ENCODE peak calls at places on chromosomes 1 and 21, in eight cellular contexts. Y is heart left ventricle, T is PC-9, Q is GM23338, U is AG04450, D is fibroblast of lung, I is ovary, V is lower leg skin. H is an unnamed sample.

GRCh38 chr1:94801919-94802546 is 18.1 kb upstream of the SLC44A3 start:
- DNase-seq in V (peak), Q (peak), U (peak), D (peak), Y (no peak), T (peak), I (peak), H (peak)

GRCh38 chr1:8545078-8545477 is 227.2 kb downstream of the SLC45A1 start:
- DNase-seq in Q (no peak), V (no peak), I (no peak), D (no peak), U (no peak), T (no peak), Y (no peak), H (no peak)

GRCh38 chr1:180241716-180242544 is 11.9 kb downstream of the LHX4 start:
- DNase-seq in T (no peak), D (no peak), U (no peak), Y (no peak), Q (no peak), I (no peak), V (no peak), H (no peak)

GRCh38 chr1:172172267-172172880 is 248.1 kb upstream of the C1orf105 start:
- DNase-seq in V (no peak), Q (no peak), T (no peak), Y (no peak), I (no peak), U (no peak), D (peak), H (no peak)

GRCh38 chr1:211478376-211478775 is 13.6 kb downstream of the RD3 start:
- DNase-seq in D (no peak), Y (no peak), Q (no peak), U (no peak), T (no peak), I (no peak), V (no peak), H (no peak)

GRCh38 chr1:244219149-244219548 is 168.1 kb downstream of the ZBTB18 start:
- DNase-seq in Y (no peak), D (no peak), Q (no peak), T (no peak), U (no peak), I (no peak), V (no peak), H (no peak)

GRCh38 chr1:182368369-182368768 is 23.2 kb downstream of the GLUL start:
- DNase-seq in U (no peak), I (no peak), Y (no peak), D (no peak), Q (no peak), T (no peak), V (no peak), H (no peak)

GRCh38 chr1:219568728-219569127 is 44.2 kb downstream of the ZC3H11B start:
- DNase-seq in U (no peak), D (peak), Q (no peak), Y (no peak), I (no peak), T (no peak), V (no peak), H (no peak)

GRCh38 chr1:79554620-79555160 is 548.2 kb upstream of the ADGRL4 start:
- DNase-seq in I (no peak), T (no peak), Y (no peak), Q (no peak), U (no peak), D (peak), V (no peak), H (no peak)

GRCh38 chr21:36694593-36695282 is 4.2 kb upstream of the SIM2 start:
- DNase-seq in Q (no peak), I (no peak), U (no peak), V (no peak), D (no peak), T (no peak), Y (no peak), H (no peak)

GRCh38 chr1:31861346-31861745 is 45.5 kb upstream of the SPOCD1 start:
- DNase-seq in V (no peak), D (no peak), U (no peak), Y (no peak), I (no peak), T (no peak), Q (no peak), H (no peak)

GRCh38 chr1:202967684-202968281 is 726 bp upstream of the CYB5R1 start:
- DNase-seq in D (no peak), T (no peak), I (no peak), Y (no peak), V (no peak), U (no peak), Q (peak), H (no peak)

GRCh38 chr1:101022294-101022693 is 3.3 kb downstream of the DPH5 start:
- DNase-seq in Y (no peak), T (no peak), V (no peak), Q (peak), D (peak), I (no peak), U (peak), H (no peak)

GRCh38 chr1:221310180-221310579 is 430.9 kb downstream of the HLX start:
- DNase-seq in V (no peak), Y (no peak), U (no peak), D (no peak), Q (no peak), I (no peak), T (no peak), H (no peak)

GRCh38 chr1:29585656-29586055 is 349.3 kb downstream of the PTPRU start:
- DNase-seq in Q (no peak), I (no peak), T (no peak), V (no peak), D (no peak), Y (no peak), U (no peak), H (no peak)

GRCh38 chr1:216847385-216848036 is 124.3 kb upstream of the ESRRG start:
- DNase-seq in U (peak), V (no peak), D (peak), T (no peak), Y (no peak), I (no peak), Q (no peak), H (no peak)

GRCh38 chr1:226814751-226815496 is 55.5 kb upstream of the PSEN2 start:
- DNase-seq in U (peak), I (peak), Y (no peak), T (peak), D (peak), Q (no peak), V (peak), H (peak)

GRCh38 chr1:113694910-113695309 is 64.4 kb downstream of the PHTF1 start:
- DNase-seq in V (no peak), T (no peak), U (no peak), Y (no peak), I (no peak), D (no peak), Q (no peak), H (no peak)

GRCh38 chr1:62076286-62076685 is 118.4 kb upstream of the L1TD1 start:
- DNase-seq in T (peak), I (no peak), Y (no peak), V (no peak), Q (no peak), U (peak), D (peak), H (peak)

GRCh38 chr21:38322551-38322950 is 65.8 kb downstream of the KCNJ15 start:
- DNase-seq in I (no peak), D (peak), U (no peak), T (no peak), V (no peak), Q (no peak), Y (no peak), H (no peak)

GRCh38 chr1:218711021-218711420 is 365.9 kb downstream of the TGFB2 start:
- DNase-seq in D (peak), T (no peak), I (no peak), V (no peak), Q (no peak), U (no peak), Y (no peak), H (no peak)

GRCh38 chr1:44808063-44808937 is at the start of gene BTBD19:
- DNase-seq in V (peak), T (no peak), U (peak), I (peak), D (peak), Q (peak), Y (peak), H (no peak)

GRCh38 chr1:194538453-194538852 is 1352.0 kb upstream of the B3GALT2 start:
- DNase-seq in Y (no peak), U (no peak), D (no peak), T (no peak), I (no peak), Q (peak), V (no peak), H (no peak)

DNA sequence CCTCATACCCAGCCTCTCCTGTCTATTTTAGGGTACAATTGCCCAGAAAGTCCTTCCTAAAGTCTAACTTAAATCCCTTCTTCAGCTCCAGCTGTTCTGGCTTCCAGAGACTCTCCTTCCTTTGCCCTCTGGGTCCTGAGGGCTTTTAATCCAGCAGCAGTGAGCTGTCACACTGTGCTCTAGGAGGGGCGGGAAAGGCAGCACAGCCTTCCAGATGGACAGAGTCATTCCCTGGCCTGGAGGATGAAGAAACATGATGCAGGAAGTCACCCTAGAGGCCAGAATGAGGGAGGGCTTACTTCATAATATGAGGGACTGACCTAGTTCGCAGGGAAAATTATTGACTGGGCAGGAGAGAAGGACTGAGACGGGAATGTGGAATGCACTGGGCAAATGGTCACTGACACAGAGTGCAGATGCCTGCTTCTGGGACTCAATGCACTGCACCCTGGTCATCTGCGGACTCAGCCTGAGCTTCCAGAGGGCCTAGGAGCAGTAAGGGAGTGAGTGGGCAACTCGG is 1.3 kb downstream of the SH2D2A start:
- DNase-seq in I (no peak), T (peak), U (peak), Q (no peak), D (peak), Y (peak), V (no peak), H (no peak)
- H3K4me3 ChIP-seq in I (no peak), T (no peak), U (no peak), Q (no peak), D (no peak), Y (peak), V (no peak), H (no peak)

GRCh38 chr1:157161901-157162300 is 23.7 kb upstream of the ETV3 start:
- DNase-seq in Y (no peak), D (no peak), U (no peak), V (no peak), Q (peak), T (no peak), I (no peak), H (no peak)
- H3K4me3 ChIP-seq in Y (no peak), D (no peak), U (no peak), V (no peak), Q (no peak), T (no peak), I (no peak), H (no peak)

GRCh38 chr1:56494306-56494705 is 85.1 kb downstream of the PLPP3 start:
- DNase-seq in I (no peak), T (no peak), U (no peak), V (no peak), Y (no peak), Q (no peak), D (no peak), H (no peak)

GRCh38 chr1:56493826-56494225 is 85.5 kb downstream of the PLPP3 start:
- DNase-seq in Y (no peak), U (no peak), D (no peak), T (no peak), Q (no peak), V (no peak), I (no peak), H (no peak)

GRCh38 chr1:56490619-56491018 is 88.7 kb downstream of the PLPP3 start:
- DNase-seq in Q (no peak), D (no peak), V (no peak), Y (no peak), U (no peak), I (no peak), T (no peak), H (no peak)

GRCh38 chr1:56489695-56490094 is 89.7 kb downstream of the PLPP3 start:
- DNase-seq in U (no peak), D (no peak), Q (no peak), T (no peak), Y (no peak), I (no peak), V (no peak), H (no peak)

DNA sequence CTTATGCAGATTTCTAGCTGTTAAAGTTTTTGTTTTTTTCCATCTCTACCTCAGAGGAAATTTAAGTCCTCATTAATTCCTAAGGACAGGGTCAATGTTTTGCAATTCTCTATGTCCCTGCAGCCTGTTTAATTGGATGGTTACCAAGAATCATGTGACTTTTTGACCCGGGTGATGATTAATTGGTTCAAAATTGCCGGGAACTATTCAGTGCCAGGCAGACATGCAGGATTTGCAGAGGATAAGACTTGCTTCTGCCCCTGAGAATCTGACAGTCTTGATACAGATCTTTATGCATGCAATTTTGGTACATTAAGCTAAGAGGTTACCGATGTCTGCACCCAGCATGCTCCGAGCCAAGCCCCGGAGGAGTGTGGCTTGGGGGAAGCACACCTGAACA is 87.9 kb downstream of the PLPP3 start:
- DNase-seq in T (no peak), Y (no peak), U (no peak), V (no peak), I (no peak), Q (no peak), D (peak), H (no peak)
- H3K4me3 ChIP-seq in T (no peak), Y (no peak), U (no peak), V (no peak), I (no peak), Q (no peak), D (no peak), H (no peak)

GRCh38 chr1:213977486-213977842 is 10.3 kb upstream of the PROX1 start:
- DNase-seq in V (no peak), D (no peak), U (no peak), T (no peak), I (no peak), Q (peak), Y (no peak), H (no peak)
- H3K4me3 ChIP-seq in V (no peak), D (no peak), U (no peak), T (no peak), I (no peak), Q (peak), Y (no peak), H (no peak)

DNA sequence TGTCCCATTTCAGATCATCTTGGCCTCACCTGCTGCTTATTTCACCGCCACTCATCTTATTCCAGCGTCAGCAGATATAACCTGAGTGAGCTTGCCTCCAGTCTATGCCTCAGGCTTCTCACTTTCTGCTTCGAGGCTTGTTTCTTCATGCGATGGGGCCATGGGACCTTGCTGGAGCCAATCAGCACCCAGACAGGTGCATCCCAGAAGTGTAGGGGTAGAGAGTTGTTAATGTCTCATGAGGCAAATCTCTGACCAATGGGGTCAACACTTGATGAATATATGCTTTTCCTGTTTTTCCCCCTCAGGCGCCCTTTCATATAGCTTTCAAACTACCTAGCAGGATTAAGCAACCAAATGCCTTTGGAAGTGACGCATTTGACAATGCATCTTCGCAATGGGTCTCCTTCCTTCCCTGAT is 935 bp upstream of the YIPF1 start:
- DNase-seq in Y (no peak), V (no peak), T (peak), I (no peak), Q (no peak), D (no peak), U (no peak), H (no peak)
- H3K4me3 ChIP-seq in Y (peak), V (no peak), T (peak), I (peak), Q (peak), D (peak), U (peak), H (no peak)

DNA sequence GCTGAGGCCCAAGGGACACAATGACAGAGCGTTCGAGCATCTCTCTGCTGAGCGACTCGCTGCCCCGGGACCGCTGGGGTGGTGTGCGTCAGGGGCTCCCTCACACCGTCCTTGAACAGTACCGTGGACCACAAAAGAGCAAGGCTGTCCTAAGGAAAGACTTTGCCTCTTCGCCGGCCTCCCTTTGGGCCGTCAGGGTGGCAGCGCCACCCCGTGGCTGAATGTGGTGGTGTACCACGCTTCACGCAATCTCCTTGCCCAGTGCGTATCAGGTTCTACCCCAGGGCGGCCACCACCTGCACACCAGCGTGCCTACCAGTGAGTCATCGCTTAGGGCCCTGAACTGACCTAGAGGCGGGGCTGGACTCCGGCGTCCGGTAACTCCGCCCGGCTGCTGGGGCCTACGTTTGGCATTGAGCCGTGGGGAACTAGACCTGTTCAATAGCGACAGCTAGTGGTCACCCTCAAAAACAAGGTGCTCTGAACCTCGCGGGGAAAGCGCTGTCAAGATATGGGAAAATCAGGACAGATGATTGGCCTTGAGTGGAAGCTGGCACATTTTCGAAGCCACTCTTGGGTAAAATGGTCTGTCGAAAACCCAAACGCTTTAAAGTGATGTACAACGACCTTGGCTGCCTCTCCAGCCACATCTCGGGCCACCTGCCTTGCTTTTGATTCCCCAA is 8.1 kb upstream of the TRAF3IP3 start:
- DNase-seq in U (peak), D (peak), V (peak), Q (peak), Y (peak), T (peak), I (peak), H (peak)
- H3K4me3 ChIP-seq in U (peak), D (no peak), V (no peak), Q (peak), Y (peak), T (no peak), I (no peak), H (no peak)

GRCh38 chr1:228379666-228380065 is 27.0 kb downstream of the TRIM11 start:
- DNase-seq in D (no peak), Q (no peak), Y (peak), V (no peak), I (no peak), U (no peak), T (no peak), H (no peak)

GRCh38 chr1:228379165-228379460 is 27.5 kb downstream of the TRIM11 start:
- DNase-seq in D (peak), V (no peak), U (no peak), I (no peak), Y (peak), T (peak), Q (peak), H (no peak)

GRCh38 chr1:228377664-228378452 is 28.8 kb downstream of the TRIM11 start:
- DNase-seq in Y (peak), T (no peak), D (no peak), U (no peak), V (no peak), Q (no peak), I (peak), H (no peak)

GRCh38 chr1:228376651-228377631 is 29.7 kb downstream of the TRIM11 start:
- DNase-seq in Y (peak), U (no peak), T (no peak), D (no peak), V (no peak), Q (no peak), I (no peak), H (no peak)

GRCh38 chr1:228378453-228379164 is 28.0 kb downstream of the TRIM11 start:
- DNase-seq in D (peak), T (peak), Y (peak), U (peak), I (peak), V (peak), Q (peak), H (no peak)
- H3K4me3 ChIP-seq in D (peak), T (peak), Y (peak), U (peak), I (peak), V (peak), Q (peak), H (no peak)

GRCh38 chr1:68173283-68174172 is 58.8 kb downstream of the WLS start:
- DNase-seq in T (peak), U (no peak), V (no peak), D (peak), Y (no peak), I (no peak), Q (no peak), H (peak)
- H3K4me3 ChIP-seq in T (peak), U (peak), V (no peak), D (no peak), Y (peak), I (no peak), Q (no peak), H (no peak)

DNA sequence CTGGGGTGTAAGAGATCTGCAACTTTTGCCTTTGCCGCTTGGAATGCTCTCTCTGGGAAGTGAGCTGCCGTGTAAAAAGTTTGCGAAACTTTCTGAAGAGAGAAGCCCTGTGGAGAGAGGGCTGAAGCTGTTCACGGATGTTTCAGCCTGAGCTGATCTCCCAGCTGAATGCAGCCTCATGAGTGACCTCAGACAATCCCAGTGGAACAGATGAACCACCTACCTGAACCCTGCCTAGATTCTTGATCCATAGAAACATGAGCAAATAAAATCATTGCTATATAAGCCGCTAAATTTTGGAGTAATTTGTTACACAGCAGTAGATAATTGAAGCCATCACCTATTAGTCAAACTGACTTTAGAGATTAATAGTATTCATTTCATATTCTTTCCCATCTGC is 4.4 kb upstream of the ALG6 start:
- DNase-seq in D (no peak), U (no peak), Q (peak), V (no peak), Y (no peak), I (no peak), T (no peak), H (no peak)
- H3K4me3 ChIP-seq in D (no peak), U (no peak), Q (no peak), V (no peak), Y (no peak), I (no peak), T (no peak), H (no peak)